ENCODE peak calls at places on chromosomes 3 and 15, in four cellular contexts. One of them, this sample, is unnamed.

GRCh38 chr15:80695911-80696651 is 971 bp downstream of the ABHD17C start:
- DNase-seq in Calu3: peak
- DNase-seq in upper lobe of left lung: peak
- DNase-seq in GM13977: no peak
- DNase-seq in this sample: no peak

GRCh38 chr3:22779737-22780136 is 423.4 kb upstream of the UBE2E2 start:
- DNase-seq in Calu3: no peak
- DNase-seq in upper lobe of left lung: no peak
- DNase-seq in GM13977: no peak
- DNase-seq in this sample: no peak

GRCh38 chr3:46998121-46998851 is 18.8 kb downstream of the NBEAL2 start:
- DNase-seq in Calu3: peak
- DNase-seq in upper lobe of left lung: peak
- DNase-seq in GM13977: peak
- DNase-seq in this sample: peak

GRCh38 chr15:36407647-36408046 is 171.8 kb upstream of the CDIN1 start:
- DNase-seq in Calu3: no peak
- DNase-seq in upper lobe of left lung: no peak
- DNase-seq in GM13977: no peak
- DNase-seq in this sample: no peak

GRCh38 chr3:64157150-64158035 is 67.9 kb downstream of the PRICKLE2 start:
- DNase-seq in Calu3: peak
- DNase-seq in upper lobe of left lung: no peak
- DNase-seq in GM13977: no peak
- DNase-seq in this sample: no peak

GRCh38 chr3:111750278-111750884 is 108.7 kb upstream of the PHLDB2 start:
- DNase-seq in Calu3: no peak
- DNase-seq in upper lobe of left lung: no peak
- DNase-seq in GM13977: no peak
- DNase-seq in this sample: no peak

GRCh38 chr3:69659180-69659915 is 79.9 kb upstream of the MITF start:
- DNase-seq in Calu3: no peak
- DNase-seq in upper lobe of left lung: no peak
- DNase-seq in GM13977: no peak
- DNase-seq in this sample: no peak

GRCh38 chr3:132405188-132405587 is 12.1 kb upstream of the DNAJC13 start:
- DNase-seq in Calu3: no peak
- DNase-seq in upper lobe of left lung: no peak
- DNase-seq in GM13977: no peak
- DNase-seq in this sample: no peak

GRCh38 chr15:50064674-50065073 is 54.4 kb downstream of the ATP8B4 start:
- DNase-seq in Calu3: no peak
- DNase-seq in upper lobe of left lung: no peak
- DNase-seq in GM13977: no peak
- DNase-seq in this sample: no peak

GRCh38 chr3:170397579-170398177 is 21.0 kb upstream of the CLDN11 start:
- DNase-seq in Calu3: no peak
- DNase-seq in upper lobe of left lung: no peak
- DNase-seq in GM13977: no peak
- DNase-seq in this sample: no peak

GRCh38 chr15:52290329-52290728 is 5.3 kb downstream of the MYO5C start:
- DNase-seq in Calu3: no peak
- DNase-seq in upper lobe of left lung: no peak
- DNase-seq in GM13977: no peak
- DNase-seq in this sample: no peak

GRCh38 chr3:43742935-43743334 is 52.2 kb downstream of the ABHD5 start:
- DNase-seq in Calu3: no peak
- DNase-seq in upper lobe of left lung: no peak
- DNase-seq in GM13977: no peak
- DNase-seq in this sample: no peak

GRCh38 chr3:99825239-99825638 is 7.6 kb downstream of the CMSS1 start:
- DNase-seq in Calu3: no peak
- DNase-seq in upper lobe of left lung: no peak
- DNase-seq in GM13977: no peak
- DNase-seq in this sample: no peak

GRCh38 chr15:75456710-75457109 is 5.2 kb upstream of the SIN3A start:
- DNase-seq in Calu3: no peak
- DNase-seq in upper lobe of left lung: peak
- DNase-seq in GM13977: no peak
- DNase-seq in this sample: no peak

GRCh38 chr3:128971421-128971820 is 22.5 kb downstream of the CFAP92 start:
- DNase-seq in Calu3: no peak
- DNase-seq in upper lobe of left lung: peak
- DNase-seq in GM13977: no peak
- DNase-seq in this sample: no peak

GRCh38 chr3:31953091-31953490 is 28.0 kb downstream of the OSBPL10 start:
- DNase-seq in Calu3: no peak
- DNase-seq in upper lobe of left lung: no peak
- DNase-seq in GM13977: no peak
- DNase-seq in this sample: no peak

GRCh38 chr3:89380006-89380405 is 272.6 kb downstream of the EPHA3 start:
- DNase-seq in Calu3: no peak
- DNase-seq in upper lobe of left lung: no peak
- DNase-seq in GM13977: no peak
- DNase-seq in this sample: no peak

GRCh38 chr15:22960587-22960986 is 19.6 kb downstream of the CYFIP1 start:
- DNase-seq in Calu3: no peak
- DNase-seq in upper lobe of left lung: no peak
- DNase-seq in GM13977: no peak
- DNase-seq in this sample: no peak

GRCh38 chr3:23996058-23996457 is 51.0 kb downstream of the NR1D2 start:
- DNase-seq in Calu3: no peak
- DNase-seq in upper lobe of left lung: no peak
- DNase-seq in GM13977: no peak
- DNase-seq in this sample: no peak

GRCh38 chr3:57896046-57896445 is 112.2 kb upstream of the FLNB start:
- DNase-seq in Calu3: no peak
- DNase-seq in upper lobe of left lung: no peak
- DNase-seq in GM13977: no peak
- DNase-seq in this sample: no peak

GRCh38 chr3:104190681-104191080 is 1176.0 kb upstream of the ALCAM start:
- DNase-seq in Calu3: no peak
- DNase-seq in upper lobe of left lung: no peak
- DNase-seq in GM13977: no peak
- DNase-seq in this sample: no peak

GRCh38 chr3:13544951-13545651 is 3.8 kb upstream of the FBLN2 start:
- DNase-seq in Calu3: no peak
- DNase-seq in upper lobe of left lung: no peak
- DNase-seq in GM13977: no peak
- DNase-seq in this sample: no peak

GRCh38 chr3:8539419-8539818 is 37.8 kb downstream of the LMCD1 start:
- DNase-seq in Calu3: no peak
- DNase-seq in upper lobe of left lung: no peak
- DNase-seq in GM13977: no peak
- DNase-seq in this sample: no peak

GRCh38 chr15:101539930-101540329 is 50.4 kb upstream of the PCSK6 start:
- DNase-seq in Calu3: no peak
- DNase-seq in upper lobe of left lung: no peak
- DNase-seq in GM13977: no peak
- DNase-seq in this sample: no peak

GRCh38 chr15:44009056-44009455 is 182.3 kb downstream of the WDR76 start:
- DNase-seq in Calu3: no peak
- DNase-seq in upper lobe of left lung: no peak
- DNase-seq in GM13977: no peak
- DNase-seq in this sample: no peak

GRCh38 chr3:54171951-54172350 is 49.6 kb downstream of the CACNA2D3 start:
- DNase-seq in Calu3: no peak
- DNase-seq in upper lobe of left lung: no peak
- DNase-seq in GM13977: no peak
- DNase-seq in this sample: no peak

GRCh38 chr15:74400915-74401757 is 32.6 kb downstream of the SEMA7A start:
- DNase-seq in Calu3: no peak
- DNase-seq in upper lobe of left lung: no peak
- DNase-seq in GM13977: no peak
- DNase-seq in this sample: no peak

GRCh38 chr15:46450112-46450809 is 815.4 kb downstream of the SQOR start:
- DNase-seq in Calu3: no peak
- DNase-seq in upper lobe of left lung: no peak
- DNase-seq in GM13977: no peak
- DNase-seq in this sample: no peak

GRCh38 chr3:66270726-66271125 is 49.9 kb downstream of the SLC25A26 start:
- DNase-seq in Calu3: no peak
- DNase-seq in upper lobe of left lung: no peak
- DNase-seq in GM13977: no peak
- DNase-seq in this sample: no peak

GRCh38 chr3:98325055-98325454 is 28.6 kb upstream of the OR5K4 start:
- DNase-seq in Calu3: peak
- DNase-seq in upper lobe of left lung: no peak
- DNase-seq in GM13977: no peak
- DNase-seq in this sample: no peak

GRCh38 chr3:114365909-114366308 is 72.1 kb downstream of the TIGIT start:
- DNase-seq in Calu3: no peak
- DNase-seq in upper lobe of left lung: no peak
- DNase-seq in GM13977: no peak
- DNase-seq in this sample: no peak

GRCh38 chr3:114376091-114376490 is 82.3 kb downstream of the TIGIT start:
- DNase-seq in Calu3: no peak
- DNase-seq in upper lobe of left lung: no peak
- DNase-seq in GM13977: no peak
- DNase-seq in this sample: no peak

GRCh38 chr3:114374433-114374832 is 80.6 kb downstream of the TIGIT start:
- DNase-seq in Calu3: no peak
- DNase-seq in upper lobe of left lung: no peak
- DNase-seq in GM13977: no peak
- DNase-seq in this sample: no peak

GRCh38 chr3:114365268-114365667 is 71.4 kb downstream of the TIGIT start:
- DNase-seq in Calu3: no peak
- DNase-seq in upper lobe of left lung: no peak
- DNase-seq in GM13977: no peak
- DNase-seq in this sample: no peak

DNA sequence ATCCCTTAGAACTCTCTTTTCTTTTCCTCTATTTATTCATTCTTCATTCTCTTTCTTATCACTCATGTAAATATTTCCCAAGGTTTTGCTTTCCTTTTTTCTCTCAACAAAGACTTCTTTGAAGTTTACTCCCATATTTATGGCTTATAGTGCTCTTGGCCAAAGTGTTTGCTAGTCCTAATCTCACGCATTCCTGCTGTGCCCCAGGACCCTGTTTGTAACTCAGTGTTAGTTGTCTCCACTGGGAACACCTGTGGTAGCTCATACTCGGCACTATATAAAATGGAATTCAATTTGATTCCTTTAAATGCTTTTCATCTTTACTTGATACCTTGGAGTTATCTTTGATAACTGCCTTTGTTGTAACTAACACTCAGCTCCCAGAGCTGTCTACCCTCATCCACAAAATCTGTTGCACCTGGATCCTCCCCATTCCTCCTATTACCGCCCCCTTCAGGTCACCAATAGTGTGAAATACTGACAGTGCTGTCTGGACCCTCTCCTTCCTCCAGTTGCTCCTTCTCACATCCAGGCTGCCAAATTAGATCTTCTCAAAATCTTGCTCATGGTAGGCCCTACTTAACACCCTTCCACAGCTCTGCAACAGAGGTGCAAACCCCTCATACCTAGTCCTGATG is 76.8 kb downstream of the TIGIT start:
- DNase-seq in Calu3: no peak
- DNase-seq in upper lobe of left lung: no peak
- DNase-seq in GM13977: no peak
- DNase-seq in this sample: no peak
- TF ChIP-seq CTCF in Calu3: no peak
- TF ChIP-seq CTCF in upper lobe of left lung: no peak
- TF ChIP-seq CTCF in GM13977: peak
- TF ChIP-seq CTCF in this sample: no peak

GRCh38 chr3:30779686-30780287 is 114.7 kb downstream of the GADL1 start:
- DNase-seq in Calu3: peak
- DNase-seq in upper lobe of left lung: no peak
- DNase-seq in GM13977: peak
- DNase-seq in this sample: no peak
- TF ChIP-seq CTCF in Calu3: peak
- TF ChIP-seq CTCF in upper lobe of left lung: peak
- TF ChIP-seq CTCF in GM13977: peak
- TF ChIP-seq CTCF in this sample: peak

GRCh38 chr3:15266510-15267376 is 60.7 kb downstream of the CAPN7 start:
- DNase-seq in Calu3: no peak
- DNase-seq in upper lobe of left lung: no peak
- DNase-seq in GM13977: no peak
- DNase-seq in this sample: no peak

GRCh38 chr3:15267502-15267901 is 61.5 kb downstream of the CAPN7 start:
- DNase-seq in Calu3: no peak
- DNase-seq in upper lobe of left lung: no peak
- DNase-seq in GM13977: no peak
- DNase-seq in this sample: no peak

GRCh38 chr3:15269091-15269989 is 63.0 kb downstream of the SH3BP5 start:
- DNase-seq in Calu3: peak
- DNase-seq in upper lobe of left lung: peak
- DNase-seq in GM13977: peak
- DNase-seq in this sample: no peak

GRCh38 chr3:15265655-15266509 is 59.8 kb downstream of the CAPN7 start:
- DNase-seq in Calu3: no peak
- DNase-seq in upper lobe of left lung: no peak
- DNase-seq in GM13977: no peak
- DNase-seq in this sample: no peak

GRCh38 chr3:15268033-15268631 is 62.1 kb downstream of the CAPN7 start:
- DNase-seq in Calu3: peak
- DNase-seq in upper lobe of left lung: peak
- DNase-seq in GM13977: peak
- DNase-seq in this sample: peak
- TF ChIP-seq CTCF in Calu3: peak
- TF ChIP-seq CTCF in upper lobe of left lung: peak
- TF ChIP-seq CTCF in GM13977: peak
- TF ChIP-seq CTCF in this sample: peak

GRCh38 chr3:141913150-141913811 is 36.8 kb downstream of the ATP1B3 start:
- DNase-seq in Calu3: peak
- DNase-seq in upper lobe of left lung: no peak
- DNase-seq in GM13977: peak
- DNase-seq in this sample: no peak
- TF ChIP-seq CTCF in Calu3: peak
- TF ChIP-seq CTCF in upper lobe of left lung: peak
- TF ChIP-seq CTCF in GM13977: peak
- TF ChIP-seq CTCF in this sample: peak

GRCh38 chr3:174355505-174355904 is 503.6 kb upstream of the NAALADL2 start:
- DNase-seq in Calu3: peak
- DNase-seq in upper lobe of left lung: no peak
- DNase-seq in GM13977: no peak
- DNase-seq in this sample: no peak
- TF ChIP-seq CTCF in Calu3: peak
- TF ChIP-seq CTCF in upper lobe of left lung: no peak
- TF ChIP-seq CTCF in GM13977: peak
- TF ChIP-seq CTCF in this sample: peak